ENCODE peak calls at places on chromosomes 2 and 18, in seven cellular contexts. S is keratinocyte; M is SK-N-SH; F is effector memory CD8-positive, alpha-beta T cell; C is Kasumi-1; B is K562; W is T-cell. T is an unnamed sample.
A peak's percentile ranks its signal among the peaks of the same experiment; 100 is the strongest.

GRCh38 chr18:35408843-35409261 is 31.7 kb upstream of the ZNF396 start:
- DNase-seq in S (no peak), M (no peak), F (no peak), C (no peak), B (no peak), W (no peak), T (no peak)

GRCh38 chr2:3102081-3102914 is 275.3 kb downstream of the EIPR1 start:
- DNase-seq in S (no peak), M (peak; percentile 53), F (no peak), C (no peak), B (no peak), W (no peak), T (no peak)

GRCh38 chr2:71531522-71532047 is 78.2 kb downstream of the DYSF start:
- DNase-seq in S (peak; percentile 86), M (no peak), F (no peak), C (no peak), B (peak; percentile 30), W (no peak), T (peak; percentile 86)

GRCh38 chr2:2719781-2720180 is 388.7 kb upstream of the MYT1L start:
- DNase-seq in S (no peak), M (no peak), F (no peak), C (no peak), B (no peak), W (no peak), T (no peak)

GRCh38 chr2:218026676-218027425 is 24.1 kb upstream of the TNS1 start:
- DNase-seq in S (no peak), M (peak; percentile 8), F (no peak), C (no peak), B (no peak), W (no peak), T (no peak)

GRCh38 chr2:240294514-240294913 is 140.9 kb upstream of the GPC1 start:
- DNase-seq in S (no peak), M (no peak), F (no peak), C (no peak), B (no peak), W (no peak), T (no peak)

GRCh38 chr18:56148373-56148772 is 490.0 kb downstream of the TXNL1 start:
- DNase-seq in S (peak; percentile 46), M (no peak), F (no peak), C (no peak), B (no peak), W (no peak), T (peak; percentile 64)

GRCh38 chr2:105447476-105447875 is 48.6 kb upstream of the FHL2 start:
- DNase-seq in S (no peak), M (no peak), F (no peak), C (no peak), B (no peak), W (no peak), T (no peak)

GRCh38 chr18:70332694-70333093 is 43.8 kb downstream of the SOCS6 start:
- DNase-seq in S (no peak), M (no peak), F (no peak), C (no peak), B (no peak), W (no peak), T (no peak)

GRCh38 chr18:25433590-25433989 is 81.6 kb upstream of the ZNF521 start:
- DNase-seq in S (no peak), M (no peak), F (no peak), C (no peak), B (no peak), W (no peak), T (no peak)

GRCh38 chr2:18467727-18468363 is 92.6 kb downstream of the RDH14 start:
- DNase-seq in S (no peak), M (no peak), F (no peak), C (no peak), B (no peak), W (no peak), T (no peak)

GRCh38 chr2:218273908-218274249 is 3.6 kb downstream of the PNKD start:
- DNase-seq in S (no peak), M (no peak), F (no peak), C (no peak), B (no peak), W (no peak), T (no peak)

GRCh38 chr2:57075226-57075625 is 891.4 kb downstream of the CCDC85A start:
- DNase-seq in S (no peak), M (no peak), F (no peak), C (no peak), B (no peak), W (no peak), T (peak; percentile 29)

GRCh38 chr18:63135101-63135500 is 184.5 kb downstream of the BCL2 start:
- DNase-seq in S (no peak), M (no peak), F (no peak), C (no peak), B (no peak), W (no peak), T (peak; percentile 39)

GRCh38 chr18:45589559-45590041 is 25.7 kb upstream of the SLC14A2 start:
- DNase-seq in S (no peak), M (peak; percentile 30), F (no peak), C (no peak), B (no peak), W (no peak), T (no peak)

GRCh38 chr2:237666606-237667005 is 39.2 kb downstream of the LRRFIP1 start:
- DNase-seq in S (no peak), M (no peak), F (no peak), C (no peak), B (no peak), W (no peak), T (no peak)

GRCh38 chr2:47070920-47071824 is 83.9 kb downstream of the STPG4 start:
- DNase-seq in S (no peak), M (no peak), F (peak; percentile 40), C (peak; percentile 99), B (no peak), W (peak; percentile 28), T (no peak)

GRCh38 chr18:78935406-78935805 is 44.2 kb upstream of the SALL3 start:
- DNase-seq in S (no peak), M (no peak), F (no peak), C (no peak), B (no peak), W (no peak), T (no peak)

GRCh38 chr2:96578731-96579130 is 42.2 kb downstream of the ARID5A start:
- DNase-seq in S (no peak), M (no peak), F (no peak), C (no peak), B (no peak), W (no peak), T (no peak)

GRCh38 chr2:12341215-12341614 is 375.5 kb upstream of the TRIB2 start:
- DNase-seq in S (no peak), M (no peak), F (no peak), C (no peak), B (no peak), W (no peak), T (no peak)

GRCh38 chr2:216242365-216242764 is 129.9 kb downstream of the MARCHF4 start:
- DNase-seq in S (no peak), M (peak; percentile 29), F (no peak), C (no peak), B (no peak), W (no peak), T (no peak)

GRCh38 chr18:36889742-36890141 is 60.8 kb downstream of the KIAA1328 start:
- DNase-seq in S (no peak), M (no peak), F (no peak), C (no peak), B (no peak), W (no peak), T (no peak)

GRCh38 chr2:222797871-222798270 is 63.0 kb upstream of the ACSL3 start:
- DNase-seq in S (no peak), M (no peak), F (no peak), C (no peak), B (no peak), W (no peak), T (no peak)

GRCh38 chr2:64225491-64225890 is 81.3 kb upstream of the PELI1 start:
- DNase-seq in S (no peak), M (no peak), F (no peak), C (no peak), B (no peak), W (no peak), T (no peak)

GRCh38 chr2:71609441-71609840 is 156.1 kb downstream of the DYSF start:
- DNase-seq in S (no peak), M (no peak), F (no peak), C (no peak), B (no peak), W (no peak), T (peak; percentile 3)

GRCh38 chr2:64963719-64964118 is 25.5 kb upstream of the SLC1A4 start:
- DNase-seq in S (no peak), M (no peak), F (no peak), C (no peak), B (no peak), W (no peak), T (no peak)

GRCh38 chr2:238963164-238963969 is 115.5 kb downstream of the TWIST2 start:
- DNase-seq in S (no peak), M (no peak), F (no peak), C (no peak), B (no peak), W (no peak), T (no peak)

GRCh38 chr18:58781627-58782194 is 83.0 kb upstream of the ZNF532 start:
- DNase-seq in S (peak; percentile 61), M (peak; percentile 70), F (peak; percentile 48), C (peak; percentile 60), B (peak; percentile 43), W (peak; percentile 49), T (no peak)

GRCh38 chr2:234695981-234696380 is 199.1 kb upstream of the ARL4C start:
- DNase-seq in S (no peak), M (no peak), F (no peak), C (no peak), B (no peak), W (no peak), T (no peak)

GRCh38 chr2:217793566-217794132 is 209.1 kb downstream of the TNS1 start:
- DNase-seq in S (no peak), M (peak; percentile 11), F (no peak), C (no peak), B (no peak), W (no peak), T (no peak)

GRCh38 chr2:20585710-20586378 is 65.1 kb downstream of the HS1BP3 start:
- DNase-seq in S (no peak), M (no peak), F (no peak), C (no peak), B (no peak), W (no peak), T (no peak)

GRCh38 chr2:205531082-205531481 is 151.2 kb upstream of the NRP2 start:
- DNase-seq in S (no peak), M (no peak), F (no peak), C (no peak), B (no peak), W (no peak), T (no peak)

GRCh38 chr2:233082222-233082933 is 22.2 kb downstream of the INPP5D start:
- DNase-seq in S (no peak), M (no peak), F (no peak), C (peak; percentile 26), B (no peak), W (no peak), T (no peak)

GRCh38 chr2:85011098-85011497 is 40.1 kb downstream of the KCMF1 start:
- DNase-seq in S (no peak), M (no peak), F (no peak), C (no peak), B (no peak), W (no peak), T (no peak)

GRCh38 chr2:112684415-112684775 is 36.4 kb upstream of the NT5DC4 start:
- DNase-seq in S (no peak), M (no peak), F (no peak), C (no peak), B (no peak), W (no peak), T (no peak)

GRCh38 chr2:137172162-137172561 is 406.8 kb downstream of the THSD7B start:
- DNase-seq in S (no peak), M (no peak), F (no peak), C (no peak), B (no peak), W (no peak), T (no peak)

T was measured in epithelial cell of prostate.